ENCODE peak calls at places on chromosomes 4 and X, in five cellular contexts. N is psoas muscle, G is right lobe of liver, X is thoracic aorta, S is breast epithelium. E is an unnamed sample.

GRCh38 chr4:101294591-101294990 is 52.7 kb downstream of the PPP3CA start:
- DNase-seq in X (no peak), N (no peak), S (no peak), G (no peak), E (no peak)

GRCh38 chrX:915427-916234 is 285.0 kb downstream of the SHOX start:
- DNase-seq in X (no peak), N (no peak), S (no peak), G (no peak), E (no peak)

GRCh38 chr4:1242506-1243450 is 6.2 kb downstream of the CTBP1 start:
- DNase-seq in G (no peak), S (no peak), N (peak; percentile 20), X (no peak), E (peak; percentile 10)

GRCh38 chrX:140943513-140943912 is 58.9 kb upstream of the SPANXB1 start:
- DNase-seq in S (no peak), G (no peak), N (no peak), X (no peak), E (no peak)

GRCh38 chr4:16896871-16897270 is 1.6 kb downstream of the LDB2 start:
- DNase-seq in N (no peak), X (no peak), G (no peak), S (no peak), E (no peak)

GRCh38 chr4:20299515-20299914 is 47.8 kb downstream of the SLIT2 start:
- DNase-seq in X (no peak), N (no peak), G (no peak), S (no peak), E (no peak)

GRCh38 chr4:153261431-153261830 is 57.2 kb downstream of the TRIM2 start:
- DNase-seq in S (no peak), G (no peak), X (no peak), N (no peak), E (no peak)

GRCh38 chr4:36824682-36825081 is 419.9 kb upstream of the NWD2 start:
- DNase-seq in N (no peak), G (no peak), S (no peak), X (no peak), E (no peak)

GRCh38 chrX:105331244-105331643 is 110.8 kb upstream of the TEX13A start:
- DNase-seq in G (no peak), S (no peak), X (no peak), N (no peak), E (no peak)

GRCh38 chr4:168589154-168589553 is 92.3 kb downstream of the PALLD start:
- DNase-seq in S (peak; percentile 68), N (no peak), X (no peak), G (no peak), E (no peak)

GRCh38 chrX:37921758-37922157 is 74.4 kb upstream of the DYNLT3 start:
- DNase-seq in S (no peak), N (no peak), X (no peak), G (no peak), E (no peak)

GRCh38 chr4:112840061-112840460 is 203.1 kb downstream of the LARP7 start:
- DNase-seq in X (no peak), G (no peak), S (no peak), N (no peak), E (no peak)

GRCh38 chr4:99587302-99587701 is 12.7 kb downstream of the MTTP start:
- DNase-seq in S (no peak), X (no peak), G (no peak), N (no peak), E (no peak)

GRCh38 chrX:7647826-7648225 is 195.1 kb upstream of the VCX start:
- DNase-seq in N (no peak), X (no peak), S (no peak), G (no peak), E (no peak)

GRCh38 chrX:78555401-78555980 is 103.6 kb downstream of the RTL3 start:
- DNase-seq in G (no peak), S (no peak), X (no peak), N (no peak), E (no peak)

GRCh38 chr4:110096406-110096805 is 102.0 kb downstream of the ELOVL6 start:
- DNase-seq in X (no peak), S (no peak), N (no peak), G (no peak), E (no peak)

GRCh38 chrX:17247144-17247543 is 127.9 kb upstream of the NHS start:
- DNase-seq in N (no peak), G (no peak), S (no peak), X (no peak), E (no peak)

GRCh38 chrX:123807825-123808416 is 51.9 kb upstream of the XIAP start:
- DNase-seq in N (no peak), G (no peak), S (no peak), X (no peak), E (no peak)

GRCh38 chr4:53321151-53321987 is 44.5 kb downstream of the SCFD2 start:
- DNase-seq in N (no peak), X (no peak), G (no peak), S (no peak), E (no peak)

GRCh38 chr4:76276813-76277212 is 25.3 kb downstream of the FAM47E start:
- DNase-seq in S (no peak), N (no peak), X (no peak), G (no peak), E (no peak)

GRCh38 chr4:83758331-83758730 is 222.4 kb downstream of the GPAT3 start:
- DNase-seq in G (no peak), X (no peak), N (no peak), S (no peak), E (no peak)
- H3K4me1 ChIP-seq in G (no peaks in the 10 kb centered on the region), X (no peaks in the 10 kb centered on the region), N (no peaks in the 10 kb centered on the region), S (no peaks in the 10 kb centered on the region), E (no peaks in the 10 kb centered on the region)

DNA sequence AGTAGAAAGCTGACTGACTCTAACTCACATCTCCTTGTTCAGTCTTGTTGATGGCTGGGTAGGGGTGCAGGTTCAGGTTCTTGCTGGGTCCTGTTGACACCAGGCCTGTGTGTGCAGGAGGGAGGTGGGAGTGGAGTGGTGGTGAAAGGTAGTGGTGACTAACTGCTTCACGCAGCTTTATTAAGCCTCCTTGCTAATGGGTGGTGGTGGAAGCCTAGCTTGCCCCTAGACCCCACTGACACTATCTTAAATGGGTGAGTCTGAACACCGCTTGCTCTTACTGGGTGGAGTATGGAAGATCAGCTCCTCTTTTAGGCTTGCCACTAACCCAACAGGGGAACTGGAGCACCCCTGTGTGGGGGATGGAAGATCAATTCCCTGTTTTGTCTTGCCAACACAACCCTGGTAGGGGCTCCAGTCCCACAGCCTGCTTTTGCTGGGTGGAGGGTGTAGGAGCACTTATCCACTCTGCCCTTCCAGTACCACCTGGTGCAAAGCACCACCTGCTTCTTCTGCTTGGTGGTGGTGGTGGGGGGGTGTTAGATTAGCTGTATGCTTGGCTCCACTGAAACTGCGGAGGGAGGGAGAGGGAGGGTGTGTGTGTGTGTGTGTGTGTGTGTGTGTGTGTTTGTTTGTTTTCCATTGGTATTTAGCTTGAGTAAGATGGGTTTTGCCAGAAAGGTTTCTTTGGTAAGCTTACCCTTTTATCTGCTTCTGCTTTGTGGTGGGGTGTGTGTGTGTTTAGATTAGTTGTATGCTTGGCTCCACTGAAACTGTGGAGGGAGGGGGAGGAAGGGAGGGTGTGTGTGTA is 25.6 kb downstream of the KDM6A start:
- DNase-seq in N (no peak), S (no peak), X (no peak), G (no peak), E (no peak)
- H3K27ac ChIP-seq in N (no peak overlapping the region), S (no peak overlapping the region), X (no peak overlapping the region), G (no peak overlapping the region), E (no peak overlapping the region)

GRCh38 chr4:39045791-39046221 is 13.6 kb upstream of the TMEM156 start:
- DNase-seq in X (no peak), G (no peak), S (no peak), N (no peak), E (no peak)

GRCh38 chr4:39043697-39044363 is 11.6 kb upstream of the TMEM156 start:
- DNase-seq in G (no peak), N (no peak), S (no peak), X (no peak), E (no peak)

GRCh38 chr4:39044364-39044946 is 12.2 kb upstream of the TMEM156 start:
- DNase-seq in G (peak; percentile 97), N (peak; percentile 95), S (peak; percentile 82), X (peak; percentile 77), E (peak; percentile 94)

GRCh38 chr4:39046243-39046642 is 14.0 kb upstream of the TMEM156 start:
- DNase-seq in S (no peak), N (no peak), X (no peak), G (no peak), E (no peak)

DNA sequence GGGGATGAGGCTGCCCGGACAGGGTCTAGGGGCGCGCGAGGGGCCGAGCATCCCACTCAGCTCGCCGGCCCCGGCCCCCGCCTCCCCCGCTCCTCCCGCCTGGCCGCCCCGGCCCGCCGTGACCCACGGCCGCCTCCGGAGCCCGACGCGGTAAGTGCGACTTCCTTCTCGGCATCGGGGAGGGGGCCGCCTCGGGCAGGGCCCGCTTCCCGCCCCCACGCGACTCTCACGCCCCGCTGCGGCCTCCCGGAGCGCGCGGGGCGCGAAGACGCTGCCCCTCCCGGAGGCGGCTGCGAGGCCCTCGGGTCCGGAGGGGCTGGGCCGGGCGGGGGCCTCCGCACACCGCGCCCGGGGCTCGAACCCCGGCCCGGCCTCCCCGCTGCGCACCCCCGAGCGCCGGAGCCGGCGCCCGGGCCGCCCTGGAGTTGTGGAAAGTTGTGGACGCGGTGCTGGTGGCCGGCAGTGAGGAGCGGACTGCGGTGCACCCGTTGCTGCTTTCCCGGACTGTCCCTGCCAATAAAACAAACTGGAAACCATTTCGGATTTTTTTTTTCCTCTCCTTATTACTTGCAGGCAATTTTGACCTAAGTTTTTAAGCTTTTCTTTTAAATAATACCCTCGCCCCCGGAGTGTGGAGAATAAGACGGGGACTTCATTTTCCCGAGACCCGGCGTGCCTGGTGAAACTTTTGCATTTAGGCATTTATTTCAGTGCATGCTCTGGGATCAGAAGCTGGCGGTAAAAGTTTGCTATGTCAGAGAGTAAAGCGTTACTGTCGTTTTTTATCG is 12.9 kb upstream of the TMEM156 start:
- DNase-seq in S (no peak), X (no peak), G (no peak), N (peak; percentile 52), E (peak; percentile 29)
- H3K4me1 ChIP-seq in S (no peaks in the 10 kb centered on the region), X (peaks cover 26% of the 10 kb centered on the region), G (peaks cover 18% of the 10 kb centered on the region), N (no peaks in the 10 kb centered on the region), E (peaks cover 64% of the 10 kb centered on the region)

GRCh38 chr4:173578956-173579355 is 48.9 kb upstream of the HAND2 start:
- DNase-seq in X (no peak), N (no peak), S (no peak), G (no peak), E (no peak)
- H3K27ac ChIP-seq in X (no peak overlapping the region), N (no peak overlapping the region), S (no peak overlapping the region), G (no peak overlapping the region), E (peak overlapping the region; percentile 66)

DNA sequence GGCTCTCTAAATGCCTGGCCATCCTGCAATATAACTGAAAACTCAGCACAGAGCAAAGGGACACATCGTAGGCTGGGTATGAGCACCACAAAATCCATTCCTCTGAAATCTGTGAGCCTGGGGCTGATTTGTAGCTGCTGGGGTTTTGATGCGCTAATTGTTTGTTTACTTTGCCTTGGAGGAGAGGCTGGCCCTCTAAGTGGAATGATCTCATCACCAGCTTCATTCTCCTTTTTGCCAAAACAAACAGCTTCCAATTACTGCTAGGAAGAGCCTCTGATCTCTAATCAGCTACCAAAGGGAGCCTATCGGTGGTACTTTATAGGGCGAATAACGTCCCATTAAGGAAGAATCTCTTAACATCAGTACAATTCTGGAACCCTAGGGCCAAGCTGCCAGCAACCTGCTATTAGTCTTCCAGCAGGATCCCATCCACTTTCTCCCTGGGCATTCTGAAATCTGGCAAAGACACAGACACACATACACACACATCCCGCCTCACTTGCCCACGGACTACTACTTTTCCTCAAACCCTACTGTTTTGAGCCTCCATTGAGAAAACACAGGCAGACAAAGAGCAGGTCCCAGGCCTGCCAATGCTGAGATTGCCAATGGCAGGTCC is 5.8 kb downstream of the ANOS1 start:
- DNase-seq in S (no peak), G (no peak), N (no peak), X (no peak), E (no peak)
- H3K4me1 ChIP-seq in S (no peaks in the 10 kb centered on the region), G (peaks cover 5% of the 10 kb centered on the region), N (no peaks in the 10 kb centered on the region), X (no peaks in the 10 kb centered on the region), E (no peaks in the 10 kb centered on the region)

GRCh38 chr4:83113429-83113786 is 1.1 kb downstream of the PLAC8 start:
- DNase-seq in N (no peak), X (no peak), S (no peak), G (no peak), E (no peak)
- H3K27ac ChIP-seq in N (no peak overlapping the region), X (no peak overlapping the region), S (no peak overlapping the region), G (peak overlapping the region; percentile 50), E (no peak overlapping the region)

E was measured in left ventricle myocardium inferior.